ENCODE peak calls at places on chromosomes 16 and 17, in six cellular contexts. W is adipocyte; Y is activated CD4-positive, alpha-beta T cell treated with anti-CD3 and anti-CD28 coated beads, Interleukin-2, amount 50 U/mL, for 4 hours; N is cardiac fibroblast; L is left lobe of liver; E is cardiac muscle cell. X is an unnamed sample.

GRCh38 chr16:1272453-1273198 is 16.8 kb downstream of the TPSD1 start:
- DNase-seq in W (no peak), Y (no peak), N (no peak), L (no peak), E (no peak), X (no peak)

GRCh38 chr17:81097134-81097942 is 62.4 kb downstream of the BAIAP2 start:
- DNase-seq in W (peak; percentile 96), Y (peak; percentile 69), N (peak; percentile 83), L (no peak), E (peak; percentile 87), X (peak; percentile 86)

GRCh38 chr17:79216826-79217225 is 142.2 kb downstream of the ENGASE start:
- DNase-seq in W (no peak), Y (no peak), N (no peak), L (no peak), E (no peak), X (no peak)

GRCh38 chr16:86554917-86555762 is at the start of gene MTHFSD:
- DNase-seq in W (peak; percentile 96), Y (peak; percentile 94), N (peak; percentile 91), L (peak; percentile 95), E (peak; percentile 95), X (peak; percentile 92)

GRCh38 chr17:81371910-81372760 is 23.1 kb upstream of the BAHCC1 start:
- DNase-seq in W (peak; percentile 72), Y (no peak), N (peak; percentile 43), L (no peak), E (peak; percentile 62), X (peak; percentile 54)

GRCh38 chr16:75506567-75506966 is 11.3 kb upstream of the CHST6 start:
- DNase-seq in W (peak; percentile 89), Y (no peak), N (peak; percentile 97), L (no peak), E (peak; percentile 94), X (no peak)

GRCh38 chr17:12665263-12666210 is at the start of gene MYOCD:
- DNase-seq in W (peak; percentile 71), Y (no peak), N (peak; percentile 13), L (no peak), E (peak; percentile 16), X (peak; percentile 1)

GRCh38 chr17:45789874-45790273 is 5.8 kb downstream of the CRHR1 start:
- DNase-seq in W (no peak), Y (no peak), N (no peak), L (no peak), E (no peak), X (no peak)

GRCh38 chr16:81908466-81909230 is 102.6 kb downstream of the SDR42E1 start:
- DNase-seq in W (no peak), Y (no peak), N (no peak), L (no peak), E (no peak), X (no peak)

GRCh38 chr17:31693433-31694210 is 165.4 kb downstream of the COPRS start:
- DNase-seq in W (peak; percentile 20), Y (no peak), N (no peak), L (peak; percentile 16), E (peak; percentile 34), X (no peak)

GRCh38 chr17:74686761-74687160 is 26.0 kb downstream of the CD300LF start:
- DNase-seq in W (no peak), Y (no peak), N (no peak), L (no peak), E (no peak), X (no peak)

GRCh38 chr16:73095885-73096341 is 48.0 kb upstream of the ZFHX3 start:
- DNase-seq in W (no peak), Y (no peak), N (peak; percentile 18), L (no peak), E (peak; percentile 52), X (peak; percentile 37)